ENCODE peak calls at places on chromosome 7, in ten cellular contexts. A is ELR; I is kidney tubule cell; D is stimulated activated CD4-positive, alpha-beta T cell treated with anti-CD3 and anti-CD28 coated beads, Interleukin-12 subunit alpha, Interleukin-12 subunit beta, amount 100 ng/mL, for 4 hours; P is pancreas; Q is stimulated activated naive CD4-positive, alpha-beta T cell; U is NCI-H345; J is cerebellar cortex; V is substantia nigra; O is endothelial cell of umbilical vein. Y is an unnamed sample.

GRCh38 chr7:2698581-2699288 is 10.7 kb downstream of the AMZ1 start:
- DNase-seq in D (peak), J (no peak), P (no peak), V (no peak), I (no peak), O (no peak), Q (no peak), A (no peak), U (peak), Y (no peak)

GRCh38 chr7:107890493-107890961 is 456 bp upstream of the DLD start:
- DNase-seq in O (no peak), D (no peak), J (no peak), P (no peak), U (no peak), I (no peak), Q (no peak), A (no peak), V (no peak), Y (no peak)

GRCh38 chr7:27423290-27423689 is 180.7 kb downstream of the EVX1 start:
- DNase-seq in I (peak), V (no peak), U (no peak), J (no peak), Q (no peak), A (peak), D (no peak), O (no peak), P (no peak), Y (peak)

GRCh38 chr7:143490719-143491306 is 13.1 kb downstream of the TAS2R41 start:
- DNase-seq in J (peak), O (peak), A (peak), I (peak), V (no peak), U (peak), P (no peak), Q (no peak), D (no peak), Y (no peak)

GRCh38 chr7:6031567-6031966 is 391 bp downstream of the ANKRD61 start:
- DNase-seq in U (no peak), P (no peak), V (no peak), O (no peak), A (no peak), I (no peak), J (no peak), Q (no peak), D (no peak), Y (no peak)

GRCh38 chr7:41942468-41943097 is 239.7 kb upstream of the INHBA start:
- DNase-seq in P (no peak), I (peak), D (no peak), O (no peak), V (no peak), A (peak), Q (no peak), U (no peak), J (no peak), Y (peak)

GRCh38 chr7:46682841-46683624 is 762.0 kb upstream of the IGFBP3 start:
- DNase-seq in U (no peak), Q (no peak), D (no peak), J (no peak), A (peak), I (peak), P (no peak), O (no peak), V (no peak), Y (peak)

GRCh38 chr7:2566890-2567662 is 8.3 kb downstream of the IQCE start:
- DNase-seq in I (no peak), D (no peak), P (no peak), O (no peak), A (no peak), J (no peak), U (no peak), Q (no peak), V (no peak), Y (no peak)

GRCh38 chr7:3892167-3892566 is 591.1 kb downstream of the SDK1 start:
- DNase-seq in D (no peak), P (no peak), J (peak), O (no peak), A (no peak), I (peak), Q (no peak), V (no peak), U (no peak), Y (no peak)

GRCh38 chr7:149776305-149776704 is 2.9 kb upstream of the ZNF467 start:
- DNase-seq in U (no peak), Q (no peak), I (peak), J (no peak), V (no peak), O (peak), D (no peak), P (peak), A (peak), Y (no peak)

GRCh38 chr7:119935418-119936025 is 337.5 kb upstream of the KCND2 start:
- DNase-seq in J (peak), O (peak), D (no peak), I (peak), A (peak), P (no peak), U (peak), Q (no peak), V (no peak), Y (peak)

GRCh38 chr7:149459540-149460433 is 1.1 kb downstream of the ZNF777 start:
- DNase-seq in U (peak), Q (no peak), A (peak), P (no peak), D (peak), J (no peak), V (no peak), I (peak), O (peak), Y (peak)

GRCh38 chr7:101586971-101587370 is 42.1 kb downstream of the MYL10 start:
- DNase-seq in J (no peak), I (no peak), U (no peak), V (no peak), O (no peak), A (no peak), P (no peak), Q (no peak), D (no peak), Y (no peak)

GRCh38 chr7:157949711-157950110 is 612.9 kb downstream of the DNAJB6 start:
- DNase-seq in V (no peak), I (no peak), O (no peak), D (no peak), P (no peak), A (no peak), J (no peak), U (no peak), Q (no peak), Y (no peak)

GRCh38 chr7:19982841-19983835 is 209.7 kb upstream of the TMEM196 start:
- DNase-seq in U (no peak), A (peak), D (no peak), Q (no peak), O (peak), J (peak), P (no peak), I (peak), V (no peak), Y (peak)

GRCh38 chr7:16293669-16294425 is 127.5 kb downstream of the CRPPA start:
- DNase-seq in P (no peak), Q (no peak), V (no peak), O (no peak), A (peak), D (no peak), I (no peak), U (no peak), J (no peak), Y (no peak)

GRCh38 chr7:44466300-44467216 is 23.9 kb downstream of the NUDCD3 start:
- DNase-seq in P (no peak), J (no peak), A (no peak), V (no peak), D (no peak), U (no peak), O (peak), Q (no peak), I (peak), Y (no peak)

GRCh38 chr7:99876491-99876890 is 342 bp downstream of the OR2AE1 start:
- DNase-seq in O (no peak), Q (no peak), P (no peak), U (no peak), J (no peak), A (no peak), I (no peak), D (no peak), V (no peak), Y (no peak)

GRCh38 chr7:8290645-8291308 is 28.8 kb upstream of the ICA1 start:
- DNase-seq in J (peak), Q (no peak), D (no peak), O (no peak), U (peak), V (no peak), I (no peak), A (no peak), P (no peak), Y (no peak)

GRCh38 chr7:37230221-37230620 is 218.4 kb downstream of the ELMO1 start:
- DNase-seq in D (no peak), A (no peak), P (no peak), Q (no peak), U (no peak), I (no peak), J (peak), V (no peak), O (no peak), Y (no peak)

GRCh38 chr7:116801092-116801710 is 61.2 kb upstream of the CAPZA2 start:
- DNase-seq in D (no peak), A (peak), J (no peak), U (no peak), O (peak), I (peak), P (no peak), Q (no peak), V (no peak), Y (peak)

GRCh38 chr7:36526720-36527548 is 137.3 kb downstream of the ANLN start:
- DNase-seq in V (no peak), U (no peak), A (peak), D (no peak), O (peak), I (peak), J (no peak), Q (no peak), P (no peak), Y (peak)

Y was measured in Caki2.